ENCODE peak calls at places on chromosomes 2 and 18, in four cellular contexts. X, B, M and S are unnamed samples.

GRCh38 chr2:120365236-120365793 is 19.4 kb downstream of the INHBB start:
- DNase-seq in M (no peak), X (no peak), B (no peak), S (no peak)

GRCh38 chr2:101986386-101986785 is 5.4 kb upstream of the IL1R2 start:
- DNase-seq in B (no peak), X (no peak), M (no peak), S (no peak)

GRCh38 chr18:34758378-34758948 is 48.4 kb downstream of the DTNA start:
- DNase-seq in X (no peak), M (no peak), B (no peak), S (no peak)

GRCh38 chr2:178865121-178865520 is 57.9 kb upstream of the TTN start:
- DNase-seq in B (no peak), X (no peak), M (no peak), S (no peak)

GRCh38 chr2:30686000-30686399 is 121.2 kb downstream of the CAPN13 start:
- DNase-seq in X (no peak), B (no peak), M (no peak), S (peak; percentile 28)

GRCh38 chr2:64141711-64142405 is 2.4 kb downstream of the PELI1 start:
- DNase-seq in B (no peak), X (no peak), M (no peak), S (no peak)

GRCh38 chr2:383173-383572 is 95.3 kb upstream of the ALKAL2 start:
- DNase-seq in M (no peak), B (no peak), X (no peak), S (peak; percentile 32)

GRCh38 chr2:129905664-129906081 is 73.8 kb upstream of the RAB6C start:
- DNase-seq in M (no peak), B (no peak), X (no peak), S (no peak)

GRCh38 chr2:97720746-97721145 is 7.4 kb downstream of the ZAP70 start:
- DNase-seq in B (no peak), M (no peak), X (no peak), S (no peak)

GRCh38 chr18:3121256-3121655 is 98.5 kb downstream of the MYOM1 start:
- DNase-seq in B (no peak), M (no peak), X (no peak), S (no peak)

GRCh38 chr2:47008381-47009280 is 93.0 kb upstream of the MCFD2 start:
- DNase-seq in B (no peak), M (peak; percentile 88), X (peak; percentile 94), S (peak; percentile 45)

GRCh38 chr2:85455552-85456090 is 37.1 kb downstream of the SH2D6 start:
- DNase-seq in X (no peak), M (no peak), B (no peak), S (no peak)

GRCh38 chr2:114065731-114066130 is 175.8 kb downstream of the ACTR3 start:
- DNase-seq in X (no peak), M (no peak), B (no peak), S (peak; percentile 27)

GRCh38 chr2:147438897-147439296 is 405.9 kb upstream of the ACVR2A start:
- DNase-seq in X (no peak), B (no peak), M (no peak), S (no peak)

GRCh38 chr2:208252766-208253492 is 1.9 kb downstream of the IDH1 start:
- DNase-seq in M (no peak), X (no peak), B (no peak), S (no peak)

GRCh38 chr2:196592331-196592911 is 47.1 kb upstream of the CCDC150 start:
- DNase-seq in B (no peak), M (no peak), X (no peak), S (peak; percentile 11)

GRCh38 chr2:226776104-226776503 is 23.5 kb downstream of the IRS1 start:
- DNase-seq in M (no peak), B (no peak), X (no peak), S (no peak)

GRCh38 chr2:62398295-62398855 is 107.6 kb downstream of the TMEM17 start:
- DNase-seq in X (no peak), M (no peak), B (no peak), S (no peak)

GRCh38 chr2:95525294-95526035 is 40.9 kb upstream of the TRIM43B start:
- DNase-seq in X (no peak), B (no peak), M (no peak), S (peak; percentile 13)

GRCh38 chr2:120473522-120474271 is 127.8 kb downstream of the INHBB start:
- DNase-seq in X (peak; percentile 76), M (peak; percentile 29), B (no peak), S (peak; percentile 79)

GRCh38 chr2:207492461-207492860 is 37.3 kb upstream of the CREB1 start:
- DNase-seq in M (no peak), X (no peak), B (no peak), S (no peak)

GRCh38 chr2:160214461-160215055 is 14.5 kb upstream of the ITGB6 start:
- DNase-seq in B (no peak), X (no peak), M (no peak), S (no peak)

GRCh38 chr2:54581326-54582039 is 125.4 kb downstream of the SPTBN1 start:
- DNase-seq in X (no peak), B (no peak), M (no peak), S (no peak)
- H3K4me1 ChIP-seq in X (peaks cover 43% of the 10 kb centered on the region), B (peaks cover 10% of the 10 kb centered on the region), M (peaks cover 19% of the 10 kb centered on the region), S (peaks cover 85% of the 10 kb centered on the region)

GRCh38 chr18:48923746-48924580 is 26.8 kb downstream of the SMAD7 start:
- DNase-seq in X (peak; percentile 64), M (no peak), B (no peak), S (no peak)

GRCh38 chr18:48920408-48921038 is 30.2 kb downstream of the SMAD7 start:
- DNase-seq in M (no peak), X (peak; percentile 65), B (no peak), S (no peak)

GRCh38 chr18:48921305-48922202 is 29.2 kb downstream of the SMAD7 start:
- DNase-seq in M (no peak), B (no peak), X (peak; percentile 64), S (no peak)

GRCh38 chr18:48922801-48923730 is 27.7 kb downstream of the SMAD7 start:
- DNase-seq in B (no peak), X (peak; percentile 89), M (peak; percentile 70), S (no peak)

GRCh38 chr18:48922203-48922800 is 28.5 kb downstream of the SMAD7 start:
- DNase-seq in B (no peak), M (no peak), X (no peak), S (no peak)
- H3K4me1 ChIP-seq in B (no peaks in the 10 kb centered on the region), M (peaks cover 38% of the 10 kb centered on the region), X (peaks cover 73% of the 10 kb centered on the region), S (peaks cover 51% of the 10 kb centered on the region)

GRCh38 chr2:240869109-240869955 is 708 bp downstream of the AGXT start:
- DNase-seq in B (no peak), X (no peak), M (peak; percentile 22), S (no peak)
- H3K4me1 ChIP-seq in B (no peaks in the 10 kb centered on the region), X (no peaks in the 10 kb centered on the region), M (no peaks in the 10 kb centered on the region), S (no peaks in the 10 kb centered on the region)

GRCh38 chr2:3179208-3179607 is 198.4 kb downstream of the EIPR1 start:
- DNase-seq in B (no peak), M (no peak), X (no peak), S (no peak)
- H3K4me1 ChIP-seq in B (no peaks in the 10 kb centered on the region), M (no peaks in the 10 kb centered on the region), X (no peaks in the 10 kb centered on the region), S (no peaks in the 10 kb centered on the region)